ENCODE peak calls at places on chromosomes 6 and 20, in ten cellular contexts. H is chondrocyte, C is HT1080, P is mesendoderm, B is neural crest cell, W is GM13976, J is dermis blood vessel endothelial cell, O is epithelial cell of esophagus, Q is upper lobe of right lung, Y is T follicular helper cell. X is an unnamed sample.

GRCh38 chr6:161273356-161273751 is 507 bp downstream of the AGPAT4 start:
- DNase-seq in H (no peak), C (peak), P (peak), B (peak), W (no peak), J (peak), O (peak), Q (no peak), Y (peak), X (peak)

GRCh38 chr20:48738399-48739304 is 89.1 kb downstream of the PREX1 start:
- DNase-seq in H (no peak), C (no peak), P (no peak), B (no peak), W (peak), J (peak), O (no peak), Q (no peak), Y (no peak), X (no peak)

GRCh38 chr6:5707646-5708045 is 299.1 kb downstream of the NRN1 start:
- DNase-seq in H (no peak), C (no peak), P (no peak), B (no peak), W (no peak), J (no peak), O (no peak), Q (no peak), Y (no peak), X (no peak)

GRCh38 chr6:136550330-136551071 is at the start of gene MAP7:
- DNase-seq in H (no peak), C (peak), P (peak), B (peak), W (peak), J (peak), O (peak), Q (peak), Y (peak), X (peak)

GRCh38 chr20:46065691-46066090 is 24.1 kb downstream of the NCOA5 start:
- DNase-seq in H (no peak), C (no peak), P (no peak), B (no peak), W (no peak), J (no peak), O (no peak), Q (no peak), Y (no peak), X (no peak)

GRCh38 chr6:158645064-158646022 is 800 bp upstream of the DYNLT1 start:
- DNase-seq in H (no peak), C (no peak), P (no peak), B (no peak), W (no peak), J (peak), O (no peak), Q (peak), Y (no peak), X (no peak)

GRCh38 chr6:148272084-148272483 is 70.6 kb upstream of the SASH1 start:
- DNase-seq in H (no peak), C (peak), P (peak), B (no peak), W (no peak), J (peak), O (peak), Q (no peak), Y (no peak), X (peak)

GRCh38 chr20:38799248-38799647 is 6.2 kb upstream of the PPP1R16B start:
- DNase-seq in H (no peak), C (no peak), P (no peak), B (no peak), W (no peak), J (peak), O (no peak), Q (no peak), Y (no peak), X (no peak)

GRCh38 chr20:10492065-10492464 is 57.0 kb downstream of the SLX4IP start:
- DNase-seq in H (no peak), C (no peak), P (no peak), B (no peak), W (no peak), J (no peak), O (peak), Q (no peak), Y (no peak), X (peak)

GRCh38 chr20:51365670-51366069 is 176.8 kb downstream of the NFATC2 start:
- DNase-seq in H (no peak), C (peak), P (peak), B (no peak), W (no peak), J (peak), O (peak), Q (no peak), Y (no peak), X (peak)

GRCh38 chr6:167870321-167870720 is 43.6 kb downstream of the AFDN start:
- DNase-seq in H (no peak), C (no peak), P (no peak), B (no peak), W (no peak), J (no peak), O (no peak), Q (no peak), Y (no peak), X (no peak)

GRCh38 chr6:8958894-8959511 is 523.7 kb upstream of the SLC35B3 start:
- DNase-seq in H (no peak), C (peak), P (no peak), B (no peak), W (no peak), J (no peak), O (no peak), Q (no peak), Y (no peak), X (peak)

GRCh38 chr20:57600324-57601210 is 19.7 kb downstream of the ZBP1 start:
- DNase-seq in H (no peak), C (peak), P (no peak), B (no peak), W (no peak), J (no peak), O (peak), Q (no peak), Y (no peak), X (no peak)

GRCh38 chr20:36752582-36752981 is 6.7 kb upstream of the NDRG3 start:
- DNase-seq in H (no peak), C (no peak), P (no peak), B (no peak), W (no peak), J (no peak), O (no peak), Q (no peak), Y (no peak), X (no peak)

GRCh38 chr6:94341173-94341572 is 921.8 kb upstream of the EPHA7 start:
- DNase-seq in H (no peak), C (no peak), P (no peak), B (no peak), W (no peak), J (no peak), O (no peak), Q (no peak), Y (no peak), X (no peak)

GRCh38 chr20:12453711-12454110 is 536.0 kb downstream of the BTBD3 start:
- DNase-seq in H (no peak), C (no peak), P (peak), B (no peak), W (no peak), J (no peak), O (no peak), Q (no peak), Y (no peak), X (no peak)

GRCh38 chr6:15358579-15359327 is 112.9 kb downstream of the JARID2 start:
- DNase-seq in H (no peak), C (no peak), P (peak), B (no peak), W (no peak), J (no peak), O (no peak), Q (no peak), Y (no peak), X (no peak)

GRCh38 chr6:145214570-145214969 is 520.8 kb downstream of the EPM2A start:
- DNase-seq in H (no peak), C (peak), P (peak), B (no peak), W (no peak), J (peak), O (peak), Q (no peak), Y (no peak), X (peak)

GRCh38 chr20:4613718-4614620 is 107.7 kb upstream of the PRND start:
- DNase-seq in H (no peak), C (peak), P (peak), B (peak), W (peak), J (peak), O (peak), Q (no peak), Y (peak), X (peak)

GRCh38 chr20:528923-529594 is 14.5 kb downstream of the CSNK2A1 start:
- DNase-seq in H (no peak), C (peak), P (peak), B (no peak), W (no peak), J (peak), O (peak), Q (no peak), Y (no peak), X (peak)

GRCh38 chr6:37473364-37474095 is 26.2 kb downstream of the CCDC167 start:
- DNase-seq in H (no peak), C (no peak), P (no peak), B (no peak), W (no peak), J (peak), O (peak), Q (no peak), Y (no peak), X (peak)

GRCh38 chr6:24009319-24009718 is 116.7 kb upstream of the NRSN1 start:
- DNase-seq in H (no peak), C (no peak), P (peak), B (peak), W (no peak), J (no peak), O (no peak), Q (no peak), Y (no peak), X (no peak)

GRCh38 chr6:41704656-41705328 is 30.6 kb downstream of the TFEB start:
- DNase-seq in H (no peak), C (no peak), P (no peak), B (no peak), W (no peak), J (no peak), O (no peak), Q (no peak), Y (no peak), X (no peak)

GRCh38 chr6:12084681-12085080 is 72.6 kb downstream of the HIVEP1 start:
- DNase-seq in H (no peak), C (no peak), P (no peak), B (no peak), W (no peak), J (no peak), O (no peak), Q (no peak), Y (no peak), X (no peak)

GRCh38 chr6:53048431-53049195 is 16.6 kb upstream of the FBXO9 start:
- DNase-seq in H (no peak), C (peak), P (no peak), B (no peak), W (peak), J (peak), O (peak), Q (no peak), Y (no peak), X (peak)

GRCh38 chr6:4692664-4693063 is 83.5 kb upstream of the CDYL start:
- DNase-seq in H (no peak), C (no peak), P (no peak), B (no peak), W (no peak), J (no peak), O (no peak), Q (no peak), Y (no peak), X (no peak)

GRCh38 chr6:156686429-156686939 is 90.7 kb upstream of the ARID1B start:
- DNase-seq in H (no peak), C (no peak), P (peak), B (no peak), W (peak), J (peak), O (peak), Q (no peak), Y (no peak), X (peak)

GRCh38 chr6:167925011-167925410 is 72.5 kb upstream of the KIF25 start:
- DNase-seq in H (no peak), C (no peak), P (no peak), B (no peak), W (no peak), J (no peak), O (peak), Q (no peak), Y (no peak), X (no peak)

GRCh38 chr6:37860226-37860839 is 40.8 kb downstream of the ZFAND3 start:
- DNase-seq in H (no peak), C (peak), P (peak), B (peak), W (no peak), J (peak), O (peak), Q (no peak), Y (peak), X (peak)

GRCh38 chr6:28922841-28923317 is 906 bp downstream of the TRIM27 start:
- DNase-seq in H (no peak), C (peak), P (peak), B (peak), W (peak), J (peak), O (peak), Q (no peak), Y (no peak), X (peak)

GRCh38 chr6:37158508-37158907 is 11.4 kb upstream of the PIM1 start:
- DNase-seq in H (no peak), C (no peak), P (no peak), B (no peak), W (no peak), J (no peak), O (no peak), Q (no peak), Y (no peak), X (no peak)

GRCh38 chr6:108565893-108566292 is 5.2 kb downstream of the FOXO3 start:
- DNase-seq in H (no peak), C (peak), P (no peak), B (no peak), W (peak), J (peak), O (peak), Q (no peak), Y (no peak), X (no peak)

GRCh38 chr6:3232017-3232838 is 4.8 kb upstream of the TUBB2B start:
- DNase-seq in H (no peak), C (no peak), P (no peak), B (no peak), W (no peak), J (no peak), O (no peak), Q (no peak), Y (no peak), X (no peak)

GRCh38 chr6:169321546-169321945 is 67.9 kb upstream of the THBS2 start:
- DNase-seq in H (no peak), C (no peak), P (no peak), B (no peak), W (no peak), J (no peak), O (no peak), Q (no peak), Y (no peak), X (no peak)

GRCh38 chr6:162147281-162147680 is 580.3 kb downstream of the PRKN start:
- DNase-seq in H (no peak), C (no peak), P (no peak), B (no peak), W (no peak), J (no peak), O (no peak), Q (no peak), Y (no peak), X (no peak)

GRCh38 chr6:22770042-22770441 is 200.7 kb downstream of the HDGFL1 start:
- DNase-seq in H (no peak), C (no peak), P (no peak), B (no peak), W (no peak), J (no peak), O (no peak), Q (no peak), Y (no peak), X (no peak)

GRCh38 chr20:36663026-36663425 is 17.0 kb upstream of the SLA2 start:
- DNase-seq in H (no peak), C (no peak), P (no peak), B (no peak), W (no peak), J (no peak), O (no peak), Q (no peak), Y (no peak), X (no peak)

GRCh38 chr6:42545226-42545773 is 18.5 kb upstream of the UBR2 start:
- DNase-seq in H (no peak), C (no peak), P (no peak), B (no peak), W (no peak), J (no peak), O (no peak), Q (no peak), Y (no peak), X (no peak)

GRCh38 chr20:15100506-15101160 is 763.2 kb upstream of the FLRT3 start:
- DNase-seq in H (no peak), C (peak), P (no peak), B (no peak), W (no peak), J (no peak), O (peak), Q (no peak), Y (no peak), X (peak)